ENCODE peak calls at places on chromosomes 13 and 19, in nine cellular contexts. One of them, this sample, is unnamed.

GRCh38 chr13:114226088-114226487 is 8.6 kb upstream of the CDC16 start:
- DNase-seq in foreskin fibroblast: peak
- DNase-seq in endothelial cell of umbilical vein: no peak
- DNase-seq in endodermal cell: no peak
- DNase-seq in lower leg skin: no peak
- DNase-seq in heart left ventricle: no peak
- DNase-seq in left ventricle myocardium inferior: no peak
- DNase-seq in cardiac fibroblast: no peak
- DNase-seq in fibroblast of mammary gland: no peak
- DNase-seq in this sample: no peak

GRCh38 chr13:73849292-73849691 is 284.9 kb downstream of the KLF12 start:
- DNase-seq in left ventricle myocardium inferior: no peak
- DNase-seq in heart left ventricle: no peak
- DNase-seq in foreskin fibroblast: peak
- DNase-seq in fibroblast of mammary gland: peak
- DNase-seq in lower leg skin: no peak
- DNase-seq in endodermal cell: peak
- DNase-seq in cardiac fibroblast: peak
- DNase-seq in endothelial cell of umbilical vein: peak
- DNase-seq in this sample: no peak

GRCh38 chr13:47555235-47555634 is 445.8 kb downstream of the SUCLA2 start:
- DNase-seq in endothelial cell of umbilical vein: no peak
- DNase-seq in fibroblast of mammary gland: no peak
- DNase-seq in endodermal cell: no peak
- DNase-seq in left ventricle myocardium inferior: no peak
- DNase-seq in lower leg skin: no peak
- DNase-seq in heart left ventricle: no peak
- DNase-seq in foreskin fibroblast: no peak
- DNase-seq in cardiac fibroblast: no peak
- DNase-seq in this sample: no peak

GRCh38 chr19:33282036-33282686 is 20.2 kb downstream of the CEBPA start:
- DNase-seq in foreskin fibroblast: peak
- DNase-seq in lower leg skin: no peak
- DNase-seq in fibroblast of mammary gland: no peak
- DNase-seq in cardiac fibroblast: no peak
- DNase-seq in heart left ventricle: no peak
- DNase-seq in endodermal cell: no peak
- DNase-seq in left ventricle myocardium inferior: no peak
- DNase-seq in endothelial cell of umbilical vein: no peak
- DNase-seq in this sample: no peak

GRCh38 chr19:38729653-38730469 is 14.4 kb downstream of the CAPN12 start:
- DNase-seq in lower leg skin: peak
- DNase-seq in left ventricle myocardium inferior: peak
- DNase-seq in heart left ventricle: peak
- DNase-seq in endodermal cell: peak
- DNase-seq in endothelial cell of umbilical vein: peak
- DNase-seq in foreskin fibroblast: peak
- DNase-seq in fibroblast of mammary gland: peak
- DNase-seq in cardiac fibroblast: peak
- DNase-seq in this sample: peak

GRCh38 chr13:42652642-42653415 is 78.9 kb downstream of the TNFSF11 start:
- DNase-seq in endothelial cell of umbilical vein: no peak
- DNase-seq in foreskin fibroblast: no peak
- DNase-seq in heart left ventricle: no peak
- DNase-seq in endodermal cell: no peak
- DNase-seq in fibroblast of mammary gland: no peak
- DNase-seq in lower leg skin: no peak
- DNase-seq in left ventricle myocardium inferior: no peak
- DNase-seq in cardiac fibroblast: no peak
- DNase-seq in this sample: no peak

GRCh38 chr19:29540128-29540527 is 14.3 kb downstream of the VSTM2B start:
- DNase-seq in left ventricle myocardium inferior: no peak
- DNase-seq in lower leg skin: peak
- DNase-seq in cardiac fibroblast: no peak
- DNase-seq in heart left ventricle: no peak
- DNase-seq in foreskin fibroblast: no peak
- DNase-seq in fibroblast of mammary gland: no peak
- DNase-seq in endothelial cell of umbilical vein: no peak
- DNase-seq in endodermal cell: no peak
- DNase-seq in this sample: no peak

GRCh38 chr19:43711751-43712355 is 4.0 kb upstream of the IRGC start:
- DNase-seq in lower leg skin: no peak
- DNase-seq in endothelial cell of umbilical vein: no peak
- DNase-seq in heart left ventricle: no peak
- DNase-seq in fibroblast of mammary gland: peak
- DNase-seq in endodermal cell: no peak
- DNase-seq in left ventricle myocardium inferior: no peak
- DNase-seq in cardiac fibroblast: no peak
- DNase-seq in foreskin fibroblast: no peak
- DNase-seq in this sample: no peak

GRCh38 chr19:3047307-3048189 is 14.7 kb downstream of the TLE5 start:
- DNase-seq in lower leg skin: peak
- DNase-seq in endodermal cell: peak
- DNase-seq in endothelial cell of umbilical vein: peak
- DNase-seq in left ventricle myocardium inferior: peak
- DNase-seq in foreskin fibroblast: peak
- DNase-seq in fibroblast of mammary gland: peak
- DNase-seq in heart left ventricle: peak
- DNase-seq in cardiac fibroblast: peak
- DNase-seq in this sample: peak

GRCh38 chr19:3045885-3046603 is 16.3 kb downstream of the TLE5 start:
- DNase-seq in foreskin fibroblast: no peak
- DNase-seq in left ventricle myocardium inferior: no peak
- DNase-seq in heart left ventricle: no peak
- DNase-seq in endothelial cell of umbilical vein: no peak
- DNase-seq in cardiac fibroblast: no peak
- DNase-seq in endodermal cell: peak
- DNase-seq in lower leg skin: no peak
- DNase-seq in fibroblast of mammary gland: no peak
- DNase-seq in this sample: no peak

GRCh38 chr19:3049089-3049488 is 13.2 kb downstream of the TLE5 start:
- DNase-seq in endodermal cell: no peak
- DNase-seq in endothelial cell of umbilical vein: no peak
- DNase-seq in foreskin fibroblast: no peak
- DNase-seq in lower leg skin: no peak
- DNase-seq in fibroblast of mammary gland: no peak
- DNase-seq in heart left ventricle: no peak
- DNase-seq in left ventricle myocardium inferior: no peak
- DNase-seq in cardiac fibroblast: no peak
- DNase-seq in this sample: no peak

GRCh38 chr19:3046621-3047306 is 15.5 kb downstream of the TLE5 start:
- DNase-seq in heart left ventricle: peak
- DNase-seq in endothelial cell of umbilical vein: no peak
- DNase-seq in foreskin fibroblast: no peak
- DNase-seq in endodermal cell: peak
- DNase-seq in left ventricle myocardium inferior: no peak
- DNase-seq in fibroblast of mammary gland: no peak
- DNase-seq in cardiac fibroblast: peak
- DNase-seq in lower leg skin: no peak
- DNase-seq in this sample: no peak

DNA sequence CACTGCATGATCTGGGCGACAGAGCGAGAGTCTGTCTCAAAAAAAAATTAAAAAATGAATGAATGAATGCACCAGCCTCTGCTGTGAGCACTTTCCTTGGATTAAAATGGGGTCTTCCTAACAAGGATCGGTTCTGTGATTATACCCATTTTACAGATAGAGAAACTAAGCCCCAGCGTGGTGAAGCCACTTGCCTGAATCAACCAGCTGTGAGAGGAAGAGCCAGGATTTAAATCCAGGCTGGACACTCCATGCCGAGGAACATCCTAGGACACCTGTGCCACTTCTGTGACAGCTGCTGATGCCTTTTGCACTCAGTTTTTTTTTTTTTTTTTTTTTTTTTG is 14.1 kb downstream of the TLE5 start:
- DNase-seq in heart left ventricle: no peak
- DNase-seq in lower leg skin: no peak
- DNase-seq in fibroblast of mammary gland: no peak
- DNase-seq in endothelial cell of umbilical vein: no peak
- DNase-seq in left ventricle myocardium inferior: no peak
- DNase-seq in foreskin fibroblast: no peak
- DNase-seq in endodermal cell: no peak
- DNase-seq in cardiac fibroblast: no peak
- DNase-seq in this sample: no peak
- H3K4me3 ChIP-seq in heart left ventricle: peak
- H3K4me3 ChIP-seq in lower leg skin: no peak
- H3K4me3 ChIP-seq in fibroblast of mammary gland: no peak
- H3K4me3 ChIP-seq in endothelial cell of umbilical vein: no peak
- H3K4me3 ChIP-seq in left ventricle myocardium inferior: peak
- H3K4me3 ChIP-seq in foreskin fibroblast: no peak
- H3K4me3 ChIP-seq in endodermal cell: no peak
- H3K4me3 ChIP-seq in cardiac fibroblast: no peak
- H3K4me3 ChIP-seq in this sample: no peak

GRCh38 chr19:46492841-46493235 is 2.8 kb downstream of the PNMA8B start:
- DNase-seq in fibroblast of mammary gland: no peak
- DNase-seq in left ventricle myocardium inferior: no peak
- DNase-seq in endothelial cell of umbilical vein: no peak
- DNase-seq in heart left ventricle: no peak
- DNase-seq in endodermal cell: peak
- DNase-seq in lower leg skin: no peak
- DNase-seq in foreskin fibroblast: no peak
- DNase-seq in cardiac fibroblast: no peak
- DNase-seq in this sample: no peak

GRCh38 chr19:46495789-46496099 is at the start of gene PNMA8B:
- DNase-seq in fibroblast of mammary gland: no peak
- DNase-seq in foreskin fibroblast: peak
- DNase-seq in cardiac fibroblast: peak
- DNase-seq in heart left ventricle: peak
- DNase-seq in endodermal cell: peak
- DNase-seq in lower leg skin: no peak
- DNase-seq in endothelial cell of umbilical vein: no peak
- DNase-seq in left ventricle myocardium inferior: peak
- DNase-seq in this sample: peak

GRCh38 chr19:46494936-46495788 is 505 bp downstream of the PNMA8B start:
- DNase-seq in fibroblast of mammary gland: no peak
- DNase-seq in heart left ventricle: no peak
- DNase-seq in cardiac fibroblast: no peak
- DNase-seq in endothelial cell of umbilical vein: no peak
- DNase-seq in endodermal cell: peak
- DNase-seq in lower leg skin: no peak
- DNase-seq in left ventricle myocardium inferior: no peak
- DNase-seq in foreskin fibroblast: no peak
- DNase-seq in this sample: peak

GRCh38 chr19:46493236-46494114 is 2.2 kb downstream of the PNMA8B start:
- DNase-seq in cardiac fibroblast: no peak
- DNase-seq in lower leg skin: no peak
- DNase-seq in endodermal cell: peak
- DNase-seq in foreskin fibroblast: no peak
- DNase-seq in left ventricle myocardium inferior: peak
- DNase-seq in heart left ventricle: peak
- DNase-seq in fibroblast of mammary gland: no peak
- DNase-seq in endothelial cell of umbilical vein: no peak
- DNase-seq in this sample: peak

DNA sequence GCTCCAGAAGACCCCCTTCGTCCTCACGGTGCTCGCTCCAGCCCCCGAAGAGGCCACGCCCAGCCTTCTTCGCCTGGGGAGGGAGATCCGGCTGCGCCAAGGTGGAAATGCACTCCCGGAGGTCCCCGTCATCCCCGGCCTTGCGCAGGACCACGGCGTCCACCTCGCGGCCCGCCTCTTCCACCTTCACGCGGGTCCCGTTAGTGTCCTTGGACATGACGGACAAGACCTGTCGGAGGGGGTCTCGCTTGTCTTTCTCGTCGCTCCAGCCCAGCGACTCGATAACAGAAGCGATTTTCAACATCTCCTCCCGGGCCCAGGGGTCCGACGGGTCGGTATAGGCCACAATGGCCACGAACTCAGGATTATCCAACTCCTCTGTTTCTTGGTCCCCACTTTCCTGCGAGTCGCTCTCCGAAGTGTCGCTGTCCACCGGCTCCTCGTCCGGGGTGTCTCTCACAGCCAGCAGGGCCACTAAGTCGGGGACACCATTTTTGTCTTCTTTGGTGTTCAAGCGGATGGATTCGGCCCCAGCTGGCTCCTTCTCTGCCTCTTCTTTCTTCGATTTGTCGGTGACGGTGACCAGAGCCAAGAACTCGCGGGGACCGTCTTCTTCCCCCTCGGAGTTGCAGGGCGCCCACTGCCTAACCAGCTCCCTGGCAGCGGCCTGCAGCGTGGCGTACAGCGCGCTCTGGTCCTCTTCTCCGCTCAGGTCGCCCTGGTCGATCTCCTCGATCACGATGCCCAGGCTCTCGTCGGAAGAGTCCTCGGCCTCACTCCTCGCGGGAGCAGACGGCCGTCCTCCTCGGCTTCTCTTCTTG is 1.3 kb downstream of the PNMA8B start:
- DNase-seq in endothelial cell of umbilical vein: no peak
- DNase-seq in heart left ventricle: no peak
- DNase-seq in lower leg skin: no peak
- DNase-seq in left ventricle myocardium inferior: no peak
- DNase-seq in foreskin fibroblast: no peak
- DNase-seq in fibroblast of mammary gland: no peak
- DNase-seq in cardiac fibroblast: no peak
- DNase-seq in endodermal cell: no peak
- DNase-seq in this sample: peak
- H3K4me3 ChIP-seq in endothelial cell of umbilical vein: no peak
- H3K4me3 ChIP-seq in heart left ventricle: peak
- H3K4me3 ChIP-seq in lower leg skin: no peak
- H3K4me3 ChIP-seq in left ventricle myocardium inferior: peak
- H3K4me3 ChIP-seq in foreskin fibroblast: no peak
- H3K4me3 ChIP-seq in fibroblast of mammary gland: no peak
- H3K4me3 ChIP-seq in cardiac fibroblast: no peak
- H3K4me3 ChIP-seq in endodermal cell: no peak
- H3K4me3 ChIP-seq in this sample: no peak

GRCh38 chr13:105719861-105720260 is 815.6 kb downstream of the EFNB2 start:
- DNase-seq in lower leg skin: no peak
- DNase-seq in foreskin fibroblast: no peak
- DNase-seq in endothelial cell of umbilical vein: no peak
- DNase-seq in cardiac fibroblast: no peak
- DNase-seq in heart left ventricle: no peak
- DNase-seq in fibroblast of mammary gland: no peak
- DNase-seq in endodermal cell: no peak
- DNase-seq in left ventricle myocardium inferior: no peak
- DNase-seq in this sample: no peak
- H3K4me3 ChIP-seq in lower leg skin: no peak
- H3K4me3 ChIP-seq in foreskin fibroblast: no peak
- H3K4me3 ChIP-seq in endothelial cell of umbilical vein: no peak
- H3K4me3 ChIP-seq in cardiac fibroblast: no peak
- H3K4me3 ChIP-seq in heart left ventricle: no peak
- H3K4me3 ChIP-seq in fibroblast of mammary gland: no peak
- H3K4me3 ChIP-seq in endodermal cell: no peak
- H3K4me3 ChIP-seq in left ventricle myocardium inferior: no peak
- H3K4me3 ChIP-seq in this sample: no peak

GRCh38 chr19:6891761-6892385 is 4.5 kb downstream of the ADGRE1 start:
- DNase-seq in lower leg skin: no peak
- DNase-seq in left ventricle myocardium inferior: no peak
- DNase-seq in foreskin fibroblast: no peak
- DNase-seq in cardiac fibroblast: no peak
- DNase-seq in endodermal cell: no peak
- DNase-seq in fibroblast of mammary gland: no peak
- DNase-seq in endothelial cell of umbilical vein: no peak
- DNase-seq in heart left ventricle: no peak
- DNase-seq in this sample: no peak

GRCh38 chr19:6894313-6894712 is 6.9 kb downstream of the ADGRE1 start:
- DNase-seq in endothelial cell of umbilical vein: no peak
- DNase-seq in cardiac fibroblast: no peak
- DNase-seq in left ventricle myocardium inferior: no peak
- DNase-seq in foreskin fibroblast: no peak
- DNase-seq in lower leg skin: no peak
- DNase-seq in endodermal cell: no peak
- DNase-seq in heart left ventricle: no peak
- DNase-seq in fibroblast of mammary gland: no peak
- DNase-seq in this sample: no peak

GRCh38 chr19:6888967-6889366 is 1.6 kb downstream of the ADGRE1 start:
- DNase-seq in endothelial cell of umbilical vein: no peak
- DNase-seq in heart left ventricle: no peak
- DNase-seq in fibroblast of mammary gland: no peak
- DNase-seq in cardiac fibroblast: no peak
- DNase-seq in left ventricle myocardium inferior: no peak
- DNase-seq in endodermal cell: no peak
- DNase-seq in lower leg skin: no peak
- DNase-seq in foreskin fibroblast: no peak
- DNase-seq in this sample: no peak

GRCh38 chr19:6890421-6890913 is 3.1 kb downstream of the ADGRE1 start:
- DNase-seq in left ventricle myocardium inferior: no peak
- DNase-seq in heart left ventricle: no peak
- DNase-seq in fibroblast of mammary gland: no peak
- DNase-seq in endothelial cell of umbilical vein: no peak
- DNase-seq in lower leg skin: peak
- DNase-seq in endodermal cell: no peak
- DNase-seq in cardiac fibroblast: no peak
- DNase-seq in foreskin fibroblast: no peak
- DNase-seq in this sample: no peak

GRCh38 chr19:6890938-6891337 is 3.6 kb downstream of the ADGRE1 start:
- DNase-seq in endodermal cell: no peak
- DNase-seq in cardiac fibroblast: no peak
- DNase-seq in lower leg skin: peak
- DNase-seq in left ventricle myocardium inferior: no peak
- DNase-seq in heart left ventricle: no peak
- DNase-seq in fibroblast of mammary gland: no peak
- DNase-seq in foreskin fibroblast: no peak
- DNase-seq in endothelial cell of umbilical vein: no peak
- DNase-seq in this sample: no peak
- H3K4me3 ChIP-seq in endodermal cell: no peak
- H3K4me3 ChIP-seq in cardiac fibroblast: no peak
- H3K4me3 ChIP-seq in lower leg skin: no peak
- H3K4me3 ChIP-seq in left ventricle myocardium inferior: no peak
- H3K4me3 ChIP-seq in heart left ventricle: no peak
- H3K4me3 ChIP-seq in fibroblast of mammary gland: no peak
- H3K4me3 ChIP-seq in foreskin fibroblast: no peak
- H3K4me3 ChIP-seq in endothelial cell of umbilical vein: no peak
- H3K4me3 ChIP-seq in this sample: no peak